ENCODE peak calls at places on chromosome 12, in eight cellular contexts. Z, A, O, Q, J, K, E and M are unnamed samples.

GRCh38 chr12:121170581-121171260 is 38.0 kb downstream of the P2RX7 start:
- DNase-seq in Z (no peak), A (no peak), O (no peak), Q (no peak), J (no peak), K (peak), E (no peak), M (peak)

GRCh38 chr12:50960130-50960529 is 7.8 kb downstream of the HIGD1C start:
- DNase-seq in Z (no peak), A (no peak), O (peak), Q (peak), J (no peak), K (no peak), E (no peak), M (peak)

GRCh38 chr12:69036999-69037398 is 104.0 kb upstream of the CPM start:
- DNase-seq in Z (no peak), A (no peak), O (no peak), Q (no peak), J (no peak), K (no peak), E (no peak), M (no peak)

GRCh38 chr12:27969011-27969900 is 3.3 kb downstream of the PTHLH start:
- DNase-seq in Z (no peak), A (peak), O (peak), Q (peak), J (peak), K (peak), E (no peak), M (no peak)

GRCh38 chr12:104974626-104975290 is 11.4 kb upstream of the NOPCHAP1 start:
- DNase-seq in Z (no peak), A (peak), O (peak), Q (no peak), J (no peak), K (no peak), E (no peak), M (peak)

GRCh38 chr12:100706029-100706428 is 88.5 kb upstream of the ANO4 start:
- DNase-seq in Z (no peak), A (peak), O (peak), Q (no peak), J (no peak), K (no peak), E (no peak), M (peak)

GRCh38 chr12:52121848-52122838 is 42.6 kb downstream of the SMIM41 start:
- DNase-seq in Z (peak), A (peak), O (peak), Q (peak), J (peak), K (peak), E (peak), M (peak)

GRCh38 chr12:88496429-88497190 is 83.7 kb downstream of the KITLG start:
- DNase-seq in Z (no peak), A (peak), O (peak), Q (no peak), J (no peak), K (no peak), E (no peak), M (no peak)

GRCh38 chr12:109264943-109265650 is 44.0 kb downstream of the FOXN4 start:
- DNase-seq in Z (no peak), A (no peak), O (no peak), Q (no peak), J (no peak), K (no peak), E (no peak), M (no peak)

GRCh38 chr12:2641209-2641608 is 153.6 kb upstream of the FKBP4 start:
- DNase-seq in Z (no peak), A (peak), O (peak), Q (no peak), J (peak), K (peak), E (peak), M (peak)

GRCh38 chr12:109552971-109553370 is 20.3 kb downstream of the MMAB start:
- DNase-seq in Z (no peak), A (no peak), O (no peak), Q (no peak), J (no peak), K (no peak), E (no peak), M (no peak)

GRCh38 chr12:42483534-42483857 is 106.0 kb downstream of the PRICKLE1 start:
- DNase-seq in Z (no peak), A (no peak), O (no peak), Q (peak), J (no peak), K (peak), E (peak), M (no peak)

GRCh38 chr12:76049575-76050251 is 18.1 kb upstream of the PHLDA1 start:
- DNase-seq in Z (no peak), A (no peak), O (no peak), Q (no peak), J (no peak), K (no peak), E (no peak), M (no peak)

GRCh38 chr12:73892181-73892580 is 645.5 kb upstream of the ATXN7L3B start:
- DNase-seq in Z (no peak), A (peak), O (peak), Q (peak), J (no peak), K (peak), E (no peak), M (no peak)

GRCh38 chr12:22477894-22478287 is 66.5 kb downstream of the C2CD5 start:
- DNase-seq in Z (no peak), A (no peak), O (peak), Q (no peak), J (no peak), K (peak), E (no peak), M (no peak)

GRCh38 chr12:121990692-121991603 is 30.7 kb upstream of the BCL7A start:
- DNase-seq in Z (no peak), A (peak), O (no peak), Q (no peak), J (no peak), K (no peak), E (no peak), M (peak)

GRCh38 chr12:92529944-92530343 is 172.8 kb upstream of the PLEKHG7 start:
- DNase-seq in Z (no peak), A (no peak), O (no peak), Q (no peak), J (no peak), K (no peak), E (no peak), M (no peak)

GRCh38 chr12:130286041-130286440 is 51.6 kb upstream of the PIWIL1 start:
- DNase-seq in Z (no peak), A (no peak), O (no peak), Q (no peak), J (peak), K (no peak), E (no peak), M (no peak)

GRCh38 chr12:18383203-18383602 is 121.9 kb downstream of the PIK3C2G start:
- DNase-seq in Z (no peak), A (peak), O (peak), Q (peak), J (no peak), K (peak), E (no peak), M (peak)

GRCh38 chr12:24244801-24245200 is 295.3 kb upstream of the SOX5 start:
- DNase-seq in Z (no peak), A (no peak), O (no peak), Q (no peak), J (no peak), K (no peak), E (no peak), M (no peak)
- TF ChIP-seq CTCF in Z (no peak), A (no peak), O (no peak), Q (no peak), J (no peak), K (no peak), E (no peak), M (no peak)

DNA sequence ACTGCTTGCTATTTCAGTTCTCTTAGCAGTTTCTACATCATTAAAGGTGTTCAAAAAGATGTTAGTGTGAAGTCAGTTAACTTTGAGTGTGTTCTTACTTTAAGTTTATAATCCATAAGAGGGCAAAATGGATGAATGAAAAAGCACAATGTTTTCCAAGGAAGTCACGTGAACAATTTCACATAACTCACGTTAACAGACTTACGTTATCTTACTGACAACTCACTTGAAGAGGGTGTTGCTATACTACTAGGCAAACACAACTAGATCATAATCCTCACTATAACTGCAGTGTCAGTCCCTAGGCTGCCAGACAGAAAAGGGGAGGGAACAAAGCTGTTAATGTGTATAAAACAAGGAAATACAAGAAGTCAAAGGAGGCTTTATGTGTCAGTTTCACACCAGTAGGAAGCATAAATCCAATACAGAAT is 6.4 kb downstream of the SLC2A13 start:
- DNase-seq in Z (no peak), A (no peak), O (no peak), Q (peak), J (no peak), K (peak), E (no peak), M (no peak)
- H3K4me3 ChIP-seq in Z (no peak), A (no peak), O (no peak), Q (no peak), J (no peak), K (no peak), E (no peak), M (no peak)

DNA sequence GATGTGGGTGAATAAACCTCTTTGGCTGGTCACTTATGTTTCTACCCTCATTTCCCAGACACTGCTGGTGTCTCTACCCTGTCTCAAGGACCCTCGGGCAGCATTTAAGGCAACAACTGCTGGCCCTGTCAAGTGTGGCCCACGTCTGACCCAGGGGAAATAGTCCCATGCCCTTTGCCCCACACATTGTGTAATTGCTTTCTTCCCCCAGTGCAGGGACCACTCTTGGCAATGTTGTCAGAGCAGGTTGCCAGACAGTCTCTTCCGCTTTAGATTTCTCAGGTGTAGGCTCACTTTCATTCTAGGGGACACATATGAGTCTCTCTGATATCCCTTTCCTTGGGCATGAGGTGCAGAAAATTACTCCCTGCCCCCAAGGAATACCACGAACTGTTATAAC is 216.7 kb downstream of the TMEM117 start:
- DNase-seq in Z (no peak), A (no peak), O (no peak), Q (no peak), J (no peak), K (no peak), E (no peak), M (no peak)
- TF ChIP-seq CTCF in Z (no peak), A (no peak), O (no peak), Q (no peak), J (no peak), K (no peak), E (no peak), M (no peak)

GRCh38 chr12:48004039-48004940 is at the start of gene COL2A1:
- DNase-seq in Z (no peak), A (no peak), O (peak), Q (peak), J (peak), K (peak), E (peak), M (peak)
- H3K4me3 ChIP-seq in Z (peak), A (no peak), O (peak), Q (peak), J (peak), K (no peak), E (no peak), M (peak)

GRCh38 chr12:116962783-116963356 is 52.1 kb downstream of the FBXW8 start:
- DNase-seq in Z (no peak), A (no peak), O (no peak), Q (no peak), J (no peak), K (no peak), E (no peak), M (no peak)

GRCh38 chr12:116959845-116960514 is 49.2 kb downstream of the FBXW8 start:
- DNase-seq in Z (no peak), A (no peak), O (no peak), Q (no peak), J (no peak), K (no peak), E (no peak), M (no peak)

GRCh38 chr12:116964740-116965090 is 54.0 kb downstream of the FBXW8 start:
- DNase-seq in Z (no peak), A (no peak), O (no peak), Q (no peak), J (no peak), K (no peak), E (no peak), M (no peak)

GRCh38 chr12:116962197-116962596 is 51.4 kb downstream of the FBXW8 start:
- DNase-seq in Z (no peak), A (no peak), O (no peak), Q (no peak), J (peak), K (no peak), E (no peak), M (no peak)

GRCh38 chr12:116964004-116964739 is 53.4 kb downstream of the FBXW8 start:
- DNase-seq in Z (no peak), A (no peak), O (no peak), Q (no peak), J (no peak), K (no peak), E (no peak), M (no peak)
- TF ChIP-seq CTCF in Z (no peak), A (no peak), O (no peak), Q (no peak), J (no peak), K (no peak), E (no peak), M (no peak)

GRCh38 chr12:14635776-14636175 is 60.6 kb downstream of the GUCY2C start:
- DNase-seq in Z (no peak), A (peak), O (peak), Q (no peak), J (no peak), K (no peak), E (no peak), M (no peak)
- H3K4me3 ChIP-seq in Z (no peak), A (no peak), O (no peak), Q (no peak), J (no peak), K (no peak), E (no peak), M (no peak)